ENCODE peak calls at places on chromosomes 11 and 22, in eight cellular contexts. One of them, this sample, is unnamed.

GRCh38 chr11:59802639-59803176 is 7.9 kb downstream of the MRPL16 start:
- DNase-seq in heart right ventricle: no peak
- DNase-seq in IMR-90: peak; percentile 58
- DNase-seq in Peyer's patch: no peak
- DNase-seq in cardiac muscle cell: peak; percentile 66
- DNase-seq in kidney: no peak
- DNase-seq in stomach: no peak
- DNase-seq in ovary: no peak
- DNase-seq in this sample: no peak

GRCh38 chr22:28151241-28151640 is 232.2 kb upstream of the PITPNB start:
- DNase-seq in ovary: no peak
- DNase-seq in stomach: no peak
- DNase-seq in IMR-90: no peak
- DNase-seq in kidney: no peak
- DNase-seq in Peyer's patch: no peak
- DNase-seq in cardiac muscle cell: no peak
- DNase-seq in heart right ventricle: no peak
- DNase-seq in this sample: no peak

GRCh38 chr22:30435674-30436126 is 10.1 kb downstream of the MTFP1 start:
- DNase-seq in ovary: no peak
- DNase-seq in heart right ventricle: no peak
- DNase-seq in IMR-90: no peak
- DNase-seq in kidney: peak; percentile 87
- DNase-seq in cardiac muscle cell: no peak
- DNase-seq in Peyer's patch: no peak
- DNase-seq in stomach: peak; percentile 56
- DNase-seq in this sample: peak; percentile 54

GRCh38 chr11:12066056-12066798 is 44.2 kb upstream of the MICAL2 start:
- DNase-seq in kidney: peak; percentile 47
- DNase-seq in heart right ventricle: no peak
- DNase-seq in cardiac muscle cell: peak; percentile 78
- DNase-seq in IMR-90: peak; percentile 98
- DNase-seq in stomach: no peak
- DNase-seq in Peyer's patch: no peak
- DNase-seq in ovary: no peak
- DNase-seq in this sample: no peak

GRCh38 chr11:6298605-6299004 is 21.7 kb downstream of the CAVIN3 start:
- DNase-seq in IMR-90: no peak
- DNase-seq in kidney: no peak
- DNase-seq in ovary: no peak
- DNase-seq in heart right ventricle: peak; percentile 54
- DNase-seq in Peyer's patch: peak; percentile 52
- DNase-seq in stomach: peak; percentile 82
- DNase-seq in cardiac muscle cell: peak; percentile 45
- DNase-seq in this sample: no peak

GRCh38 chr22:42799462-42800405 is 57.3 kb downstream of the ARFGAP3 start:
- DNase-seq in Peyer's patch: no peak
- DNase-seq in ovary: no peak
- DNase-seq in cardiac muscle cell: no peak
- DNase-seq in stomach: no peak
- DNase-seq in IMR-90: no peak
- DNase-seq in heart right ventricle: no peak
- DNase-seq in kidney: no peak
- DNase-seq in this sample: no peak

GRCh38 chr22:21624120-21624879 is 5.5 kb downstream of the YDJC start:
- DNase-seq in heart right ventricle: peak; percentile 41
- DNase-seq in cardiac muscle cell: peak; percentile 18
- DNase-seq in ovary: no peak
- DNase-seq in Peyer's patch: no peak
- DNase-seq in stomach: no peak
- DNase-seq in IMR-90: peak; percentile 23
- DNase-seq in kidney: no peak
- DNase-seq in this sample: no peak

GRCh38 chr11:61797263-61797944 is 4.7 kb downstream of the FEN1 start:
- DNase-seq in cardiac muscle cell: peak; percentile 92
- DNase-seq in IMR-90: peak; percentile 88
- DNase-seq in heart right ventricle: peak; percentile 51
- DNase-seq in Peyer's patch: no peak
- DNase-seq in stomach: peak; percentile 83
- DNase-seq in kidney: no peak
- DNase-seq in ovary: peak; percentile 77
- DNase-seq in this sample: peak; percentile 69

GRCh38 chr11:47148903-47149535 is 27.7 kb downstream of the ARFGAP2 start:
- DNase-seq in cardiac muscle cell: peak; percentile 21
- DNase-seq in stomach: peak; percentile 68
- DNase-seq in ovary: peak; percentile 47
- DNase-seq in heart right ventricle: no peak
- DNase-seq in Peyer's patch: no peak
- DNase-seq in kidney: peak; percentile 50
- DNase-seq in IMR-90: peak; percentile 49
- DNase-seq in this sample: no peak

GRCh38 chr11:32297629-32298028 is 137.7 kb downstream of the WT1 start:
- DNase-seq in cardiac muscle cell: peak; percentile 80
- DNase-seq in IMR-90: peak; percentile 36
- DNase-seq in heart right ventricle: no peak
- DNase-seq in stomach: no peak
- DNase-seq in ovary: no peak
- DNase-seq in kidney: no peak
- DNase-seq in Peyer's patch: no peak
- DNase-seq in this sample: no peak

GRCh38 chr11:117200813-117201515 is 1.8 kb downstream of the TAGLN start:
- DNase-seq in Peyer's patch: no peak
- DNase-seq in kidney: no peak
- DNase-seq in IMR-90: peak; percentile 32
- DNase-seq in heart right ventricle: no peak
- DNase-seq in stomach: no peak
- DNase-seq in cardiac muscle cell: peak; percentile 42
- DNase-seq in ovary: no peak
- DNase-seq in this sample: no peak

GRCh38 chr22:42856179-42856864 is 751 bp downstream of the ARFGAP3 start:
- DNase-seq in heart right ventricle: peak; percentile 71
- DNase-seq in IMR-90: peak; percentile 22
- DNase-seq in stomach: peak; percentile 52
- DNase-seq in kidney: peak; percentile 90
- DNase-seq in Peyer's patch: peak; percentile 73
- DNase-seq in cardiac muscle cell: peak; percentile 28
- DNase-seq in ovary: peak; percentile 69
- DNase-seq in this sample: peak; percentile 83

GRCh38 chr11:73974611-73975478 is 7.8 kb downstream of the UCP2 start:
- DNase-seq in stomach: no peak
- DNase-seq in Peyer's patch: no peak
- DNase-seq in ovary: no peak
- DNase-seq in cardiac muscle cell: no peak
- DNase-seq in IMR-90: no peak
- DNase-seq in heart right ventricle: no peak
- DNase-seq in kidney: peak; percentile 35
- DNase-seq in this sample: no peak
- H3K4me1 ChIP-seq in stomach: peaks cover 21% of the 10 kb centered on the region
- H3K4me1 ChIP-seq in Peyer's patch: peaks cover 32% of the 10 kb centered on the region
- H3K4me1 ChIP-seq in ovary: no peaks in the 10 kb centered on the region
- H3K4me1 ChIP-seq in cardiac muscle cell: no peaks in the 10 kb centered on the region
- H3K4me1 ChIP-seq in IMR-90: no peaks in the 10 kb centered on the region
- H3K4me1 ChIP-seq in heart right ventricle: peaks cover 68% of the 10 kb centered on the region
- H3K4me1 ChIP-seq in kidney: no peaks in the 10 kb centered on the region
- H3K4me1 ChIP-seq in this sample: peaks cover 44% of the 10 kb centered on the region

GRCh38 chr11:105609832-105610781 is at the start of gene GRIA4:
- DNase-seq in stomach: peak; percentile 27
- DNase-seq in IMR-90: peak; percentile 74
- DNase-seq in heart right ventricle: peak; percentile 9
- DNase-seq in cardiac muscle cell: peak; percentile 65
- DNase-seq in Peyer's patch: peak; percentile 66
- DNase-seq in ovary: peak; percentile 42
- DNase-seq in kidney: peak; percentile 70
- DNase-seq in this sample: peak; percentile 45
- TF ChIP-seq CTCF in stomach: no peak
- TF ChIP-seq CTCF in IMR-90: no peak
- TF ChIP-seq CTCF in heart right ventricle: no peak
- TF ChIP-seq CTCF in cardiac muscle cell: no peak
- TF ChIP-seq CTCF in Peyer's patch: no peak
- TF ChIP-seq CTCF in ovary: no peak
- TF ChIP-seq CTCF in kidney: no peak
- TF ChIP-seq CTCF in this sample: no peak

DNA sequence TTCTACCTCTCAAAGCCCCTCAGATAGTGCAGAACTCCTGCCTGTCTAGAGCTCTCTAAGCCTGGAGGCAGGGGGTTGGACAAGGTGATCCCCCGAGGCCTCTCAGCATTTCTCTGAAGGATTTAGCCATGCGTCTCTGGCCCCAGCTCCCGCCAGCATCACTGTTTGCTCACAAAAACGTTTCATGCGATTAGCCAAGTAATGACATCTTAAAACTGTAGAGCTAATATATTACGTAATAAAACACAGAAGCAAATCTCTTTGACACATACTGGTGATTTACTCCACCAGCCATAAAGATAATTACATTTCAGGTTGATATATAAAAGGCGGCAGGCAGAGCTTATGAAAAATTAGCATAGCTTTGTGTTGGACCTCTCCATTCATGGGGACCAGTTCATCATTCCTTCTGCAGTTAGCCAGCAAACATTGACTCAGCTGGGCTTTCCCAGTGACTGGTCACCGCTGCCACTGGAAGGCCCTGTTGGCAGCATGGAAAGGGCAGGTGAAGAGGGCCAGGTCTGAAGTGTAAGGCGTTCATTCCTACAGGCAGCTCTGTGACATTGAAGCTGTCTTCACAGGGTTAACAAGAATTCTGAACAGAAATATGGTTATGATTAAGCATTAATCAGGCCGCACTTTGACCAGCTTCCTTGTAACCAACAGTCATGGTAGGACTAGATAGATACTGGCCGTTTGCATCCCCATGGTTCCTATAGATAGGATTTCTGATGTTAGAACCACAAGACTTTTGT is 150.4 kb downstream of the NECTIN1 start:
- DNase-seq in IMR-90: no peak
- DNase-seq in kidney: no peak
- DNase-seq in Peyer's patch: no peak
- DNase-seq in ovary: no peak
- DNase-seq in cardiac muscle cell: no peak
- DNase-seq in stomach: no peak
- DNase-seq in heart right ventricle: no peak
- DNase-seq in this sample: no peak
- H3K27ac ChIP-seq in IMR-90: no peak overlapping the region
- H3K27ac ChIP-seq in kidney: no peak overlapping the region
- H3K27ac ChIP-seq in Peyer's patch: no peak overlapping the region
- H3K27ac ChIP-seq in ovary: no peak overlapping the region
- H3K27ac ChIP-seq in cardiac muscle cell: no peak overlapping the region
- H3K27ac ChIP-seq in stomach: no peak overlapping the region
- H3K27ac ChIP-seq in heart right ventricle: no peak overlapping the region
- H3K27ac ChIP-seq in this sample: no peak overlapping the region

GRCh38 chr11:35178067-35178805 is 39.3 kb downstream of the CD44 start:
- DNase-seq in stomach: no peak
- DNase-seq in Peyer's patch: no peak
- DNase-seq in IMR-90: no peak
- DNase-seq in kidney: no peak
- DNase-seq in ovary: no peak
- DNase-seq in cardiac muscle cell: no peak
- DNase-seq in heart right ventricle: no peak
- DNase-seq in this sample: no peak
- H3K4me1 ChIP-seq in stomach: peaks cover 64% of the 10 kb centered on the region
- H3K4me1 ChIP-seq in Peyer's patch: peaks cover 34% of the 10 kb centered on the region
- H3K4me1 ChIP-seq in IMR-90: peaks cover 41% of the 10 kb centered on the region
- H3K4me1 ChIP-seq in kidney: no peaks in the 10 kb centered on the region
- H3K4me1 ChIP-seq in ovary: peaks cover 5% of the 10 kb centered on the region
- H3K4me1 ChIP-seq in cardiac muscle cell: peaks cover 20% of the 10 kb centered on the region
- H3K4me1 ChIP-seq in heart right ventricle: peaks cover 86% of the 10 kb centered on the region
- H3K4me1 ChIP-seq in this sample: peaks cover 72% of the 10 kb centered on the region

GRCh38 chr22:20013382-20013871 is 3.2 kb downstream of the ARVCF start:
- DNase-seq in kidney: peak; percentile 89
- DNase-seq in heart right ventricle: peak; percentile 76
- DNase-seq in IMR-90: peak; percentile 47
- DNase-seq in stomach: peak; percentile 51
- DNase-seq in cardiac muscle cell: peak; percentile 73
- DNase-seq in ovary: peak; percentile 76
- DNase-seq in Peyer's patch: peak; percentile 68
- DNase-seq in this sample: peak; percentile 78
- TF ChIP-seq CTCF in kidney: peak; percentile 86
- TF ChIP-seq CTCF in heart right ventricle: peak; percentile 87
- TF ChIP-seq CTCF in IMR-90: peak; percentile 82
- TF ChIP-seq CTCF in stomach: peak; percentile 59
- TF ChIP-seq CTCF in cardiac muscle cell: peak; percentile 90
- TF ChIP-seq CTCF in ovary: peak; percentile 15
- TF ChIP-seq CTCF in Peyer's patch: peak; percentile 33
- TF ChIP-seq CTCF in this sample: peak; percentile 83

GRCh38 chr22:37774728-37775127 is 33.0 kb upstream of the GCAT start:
- DNase-seq in ovary: peak; percentile 50
- DNase-seq in kidney: no peak
- DNase-seq in cardiac muscle cell: no peak
- DNase-seq in IMR-90: no peak
- DNase-seq in stomach: no peak
- DNase-seq in heart right ventricle: no peak
- DNase-seq in Peyer's patch: no peak
- DNase-seq in this sample: no peak

GRCh38 chr22:37778370-37779009 is 29.2 kb upstream of the GCAT start:
- DNase-seq in stomach: no peak
- DNase-seq in heart right ventricle: no peak
- DNase-seq in ovary: no peak
- DNase-seq in cardiac muscle cell: no peak
- DNase-seq in Peyer's patch: no peak
- DNase-seq in kidney: no peak
- DNase-seq in IMR-90: no peak
- DNase-seq in this sample: no peak

GRCh38 chr22:37776639-37777005 is 31.1 kb upstream of the GCAT start:
- DNase-seq in ovary: no peak
- DNase-seq in heart right ventricle: no peak
- DNase-seq in cardiac muscle cell: no peak
- DNase-seq in Peyer's patch: no peak
- DNase-seq in kidney: no peak
- DNase-seq in IMR-90: no peak
- DNase-seq in stomach: no peak
- DNase-seq in this sample: no peak

GRCh38 chr22:37777122-37777687 is 30.5 kb upstream of the GCAT start:
- DNase-seq in stomach: peak; percentile 85
- DNase-seq in IMR-90: peak; percentile 94
- DNase-seq in kidney: peak; percentile 93
- DNase-seq in heart right ventricle: peak; percentile 40
- DNase-seq in cardiac muscle cell: peak; percentile 59
- DNase-seq in ovary: no peak
- DNase-seq in Peyer's patch: no peak
- DNase-seq in this sample: peak; percentile 60

GRCh38 chr22:37775785-37776638 is 31.7 kb upstream of the GCAT start:
- DNase-seq in cardiac muscle cell: no peak
- DNase-seq in Peyer's patch: no peak
- DNase-seq in heart right ventricle: no peak
- DNase-seq in ovary: no peak
- DNase-seq in stomach: no peak
- DNase-seq in IMR-90: peak; percentile 99
- DNase-seq in kidney: peak; percentile 54
- DNase-seq in this sample: no peak
- H3K27ac ChIP-seq in cardiac muscle cell: peak overlapping the region; percentile 19
- H3K27ac ChIP-seq in Peyer's patch: no peak overlapping the region
- H3K27ac ChIP-seq in heart right ventricle: no peak overlapping the region
- H3K27ac ChIP-seq in ovary: peak overlapping the region; percentile 46
- H3K27ac ChIP-seq in stomach: peak overlapping the region; percentile 59
- H3K27ac ChIP-seq in IMR-90: peak overlapping the region; percentile 83
- H3K27ac ChIP-seq in kidney: no peak overlapping the region
- H3K27ac ChIP-seq in this sample: no peak overlapping the region

GRCh38 chr22:50544746-50545253 is 899 bp upstream of the KLHDC7B start:
- DNase-seq in heart right ventricle: no peak
- DNase-seq in IMR-90: no peak
- DNase-seq in Peyer's patch: no peak
- DNase-seq in kidney: peak; percentile 87
- DNase-seq in stomach: peak; percentile 66
- DNase-seq in ovary: no peak
- DNase-seq in cardiac muscle cell: no peak
- DNase-seq in this sample: peak; percentile 84
- H3K4me1 ChIP-seq in heart right ventricle: peaks cover 86% of the 10 kb centered on the region
- H3K4me1 ChIP-seq in IMR-90: peaks cover 3% of the 10 kb centered on the region
- H3K4me1 ChIP-seq in Peyer's patch: peaks cover 25% of the 10 kb centered on the region
- H3K4me1 ChIP-seq in kidney: no peaks in the 10 kb centered on the region
- H3K4me1 ChIP-seq in stomach: peaks cover 35% of the 10 kb centered on the region
- H3K4me1 ChIP-seq in ovary: no peaks in the 10 kb centered on the region
- H3K4me1 ChIP-seq in cardiac muscle cell: peaks cover 6% of the 10 kb centered on the region
- H3K4me1 ChIP-seq in this sample: peaks cover 55% of the 10 kb centered on the region

This sample was measured in lower lobe of right lung.